ENCODE peak calls at places on chromosome X, in seven cellular contexts. S, N, W, A, D, O and I are unnamed samples.

GRCh38 chrX:10505726-10506125 is 114.7 kb downstream of the MID1 start:
- DNase-seq in S (no peak), N (no peak), W (no peak), A (no peak), D (no peak), O (no peak), I (no peak)

GRCh38 chrX:43861750-43862149 is 20.5 kb downstream of the MAOB start:
- DNase-seq in S (no peak), N (no peak), W (no peak), A (no peak), D (no peak), O (no peak), I (no peak)

GRCh38 chrX:9927638-9928037 is 39.5 kb upstream of the CLDN34 start:
- DNase-seq in S (no peak), N (no peak), W (no peak), A (no peak), D (no peak), O (no peak), I (no peak)

GRCh38 chrX:7146703-7147430 is 645 bp upstream of the STS start:
- DNase-seq in S (no peak), N (no peak), W (no peak), A (no peak), D (no peak), O (no peak), I (no peak)

GRCh38 chrX:38620623-38621022 is 59.3 kb downstream of the TSPAN7 start:
- DNase-seq in S (no peak), N (no peak), W (no peak), A (no peak), D (no peak), O (no peak), I (no peak)

GRCh38 chrX:15564981-15565579 is 35.7 kb downstream of the ACE2 start:
- DNase-seq in S (no peak), N (peak), W (peak), A (peak), D (peak), O (peak), I (peak)

GRCh38 chrX:46703980-46704379 is 54.9 kb downstream of the SLC9A7 start:
- DNase-seq in S (no peak), N (no peak), W (no peak), A (no peak), D (no peak), O (no peak), I (no peak)

GRCh38 chrX:134544189-134544588 is 84.2 kb downstream of the HPRT1 start:
- DNase-seq in S (no peak), N (no peak), W (no peak), A (no peak), D (no peak), O (no peak), I (no peak)

GRCh38 chrX:103556941-103557340 is 28.4 kb upstream of the TCEAL4 start:
- DNase-seq in S (no peak), N (peak), W (no peak), A (no peak), D (no peak), O (no peak), I (no peak)

GRCh38 chrX:12139934-12140611 is 1.8 kb downstream of the FRMPD4 start:
- DNase-seq in S (no peak), N (no peak), W (no peak), A (no peak), D (peak), O (no peak), I (no peak)

GRCh38 chrX:82092307-82092706 is 890.4 kb downstream of the SH3BGRL start:
- DNase-seq in S (no peak), N (no peak), W (no peak), A (no peak), D (no peak), O (no peak), I (no peak)

GRCh38 chrX:149151805-149152757 is 353.0 kb downstream of the IDS start:
- DNase-seq in S (no peak), N (no peak), W (no peak), A (no peak), D (no peak), O (no peak), I (no peak)

GRCh38 chrX:79443121-79443520 is 76.0 kb upstream of the ITM2A start:
- DNase-seq in S (no peak), N (no peak), W (no peak), A (no peak), D (no peak), O (no peak), I (no peak)

GRCh38 chrX:74449937-74450330 is 28.6 kb downstream of the SLC16A2 start:
- DNase-seq in S (no peak), N (no peak), W (peak), A (no peak), D (no peak), O (no peak), I (no peak)

GRCh38 chrX:150731795-150732194 is 38.6 kb downstream of the MTMR1 start:
- DNase-seq in S (no peak), N (no peak), W (peak), A (peak), D (no peak), O (no peak), I (no peak)

GRCh38 chrX:50211510-50211909 is 6.9 kb downstream of the CCNB3 start:
- DNase-seq in S (no peak), N (no peak), W (no peak), A (peak), D (no peak), O (no peak), I (no peak)

GRCh38 chrX:3584415-3584996 is 128.9 kb downstream of the PRKX start:
- DNase-seq in S (no peak), N (no peak), W (no peak), A (no peak), D (no peak), O (no peak), I (no peak)

GRCh38 chrX:44299177-44299576 is 44.3 kb downstream of the EFHC2 start:
- DNase-seq in S (no peak), N (no peak), W (no peak), A (no peak), D (no peak), O (no peak), I (no peak)

GRCh38 chrX:132692526-132692925 is 203.7 kb upstream of the MBNL3 start:
- DNase-seq in S (no peak), N (no peak), W (no peak), A (no peak), D (peak), O (no peak), I (no peak)

GRCh38 chrX:139204903-139205667 is 325.5 kb upstream of the F9 start:
- DNase-seq in S (no peak), N (no peak), W (no peak), A (peak), D (peak), O (peak), I (no peak)

GRCh38 chrX:120334603-120335002 is 23.3 kb upstream of the TMEM255A start:
- DNase-seq in S (no peak), N (no peak), W (no peak), A (no peak), D (no peak), O (no peak), I (no peak)

GRCh38 chrX:137574784-137575298 is 8.9 kb downstream of the ZIC3 start:
- DNase-seq in S (no peak), N (no peak), W (no peak), A (no peak), D (no peak), O (no peak), I (no peak)

GRCh38 chrX:27085346-27085745 is 377.8 kb downstream of the PPP4R3C start:
- DNase-seq in S (no peak), N (no peak), W (no peak), A (no peak), D (no peak), O (no peak), I (no peak)

GRCh38 chrX:21528076-21528475 is 130.1 kb downstream of the KLHL34 start:
- DNase-seq in S (no peak), N (peak), W (no peak), A (no peak), D (no peak), O (no peak), I (no peak)

GRCh38 chrX:103585421-103586313 is at the start of gene TCEAL4:
- DNase-seq in S (peak), N (peak), W (no peak), A (peak), D (peak), O (peak), I (no peak)

GRCh38 chrX:20515841-20516461 is 249.2 kb upstream of the RPS6KA3 start:
- DNase-seq in S (no peak), N (peak), W (peak), A (peak), D (no peak), O (no peak), I (no peak)